ENCODE peak calls at places on chromosomes 13 and 19, in ten cellular contexts. M, R, Z, F, E, P, Y, O, G and X are unnamed samples.

GRCh38 chr19:10007811-10008211 is 2.5 kb downstream of the COL5A3 start:
- DNase-seq in M (peak), R (no peak), Z (no peak), F (no peak), E (peak), P (no peak), Y (no peak), O (peak), G (no peak), X (no peak)

GRCh38 chr19:48006762-48007161 is 12.3 kb downstream of the ELSPBP1 start:
- DNase-seq in M (no peak), R (no peak), Z (no peak), F (no peak), E (peak), P (no peak), Y (no peak), O (no peak), G (no peak), X (peak)

GRCh38 chr13:77737583-77738200 is 40.2 kb downstream of the SLAIN1 start:
- DNase-seq in M (no peak), R (no peak), Z (no peak), F (no peak), E (no peak), P (no peak), Y (no peak), O (no peak), G (no peak), X (no peak)

GRCh38 chr19:10106100-10106936 is at the start of gene PPAN:
- DNase-seq in M (peak), R (peak), Z (peak), F (peak), E (peak), P (peak), Y (peak), O (peak), G (peak), X (peak)

GRCh38 chr13:72397265-72397664 is 330.2 kb downstream of the MZT1 start:
- DNase-seq in M (no peak), R (no peak), Z (no peak), F (no peak), E (no peak), P (no peak), Y (no peak), O (no peak), G (no peak), X (no peak)

GRCh38 chr19:30416375-30416774 is 44.2 kb downstream of the ZNF536 start:
- DNase-seq in M (no peak), R (no peak), Z (no peak), F (no peak), E (no peak), P (no peak), Y (no peak), O (no peak), G (no peak), X (no peak)

GRCh38 chr19:36009220-36009619 is 607 bp upstream of the SYNE4 start:
- DNase-seq in M (peak), R (no peak), Z (peak), F (no peak), E (peak), P (peak), Y (no peak), O (peak), G (no peak), X (peak)

GRCh38 chr13:84737671-84738070 is 855.4 kb upstream of the SLITRK1 start:
- DNase-seq in M (no peak), R (no peak), Z (no peak), F (no peak), E (no peak), P (no peak), Y (no peak), O (no peak), G (no peak), X (no peak)

GRCh38 chr13:77230560-77230959 is 96.3 kb downstream of the MYCBP2 start:
- DNase-seq in M (no peak), R (no peak), Z (no peak), F (no peak), E (no peak), P (no peak), Y (no peak), O (no peak), G (no peak), X (no peak)

GRCh38 chr13:113616991-113617749 is 32.6 kb downstream of the TFDP1 start:
- DNase-seq in M (no peak), R (no peak), Z (peak), F (no peak), E (peak), P (no peak), Y (no peak), O (no peak), G (no peak), X (no peak)

GRCh38 chr19:46913852-46914430 is 53.1 kb downstream of the ARHGAP35 start:
- DNase-seq in M (no peak), R (no peak), Z (no peak), F (no peak), E (peak), P (no peak), Y (peak), O (peak), G (peak), X (no peak)